ENCODE peak calls at places on chromosomes 1 and 21, in five cellular contexts. One of them, this sample, is unnamed.

GRCh38 chr1:199815947-199816346 is 211.6 kb upstream of the NR5A2 start:
- DNase-seq in activated CD8-positive, alpha-beta T cell treated with anti-CD3 and anti-CD28 coated beads, Interleukin-2, amount 10 ng/mL, durations not matched to agents 7 days and 5 days: no peak
- DNase-seq in amniotic stem cell: no peak
- DNase-seq in stimulated activated CD4-positive, alpha-beta T cell treated with anti-CD3 and anti-CD28 coated beads, Interleukin-1b, Interleukin-23, amount 100 ng/mL, for 48 hours: no peak
- DNase-seq in D341Med: no peak
- DNase-seq in this sample: no peak

GRCh38 chr1:87805661-87806376 is 477.1 kb downstream of the LMO4 start:
- DNase-seq in D341Med: no peak
- DNase-seq in activated CD8-positive, alpha-beta T cell treated with anti-CD3 and anti-CD28 coated beads, Interleukin-2, amount 10 ng/mL, durations not matched to agents 7 days and 5 days: no peak
- DNase-seq in amniotic stem cell: no peak
- DNase-seq in stimulated activated CD4-positive, alpha-beta T cell treated with anti-CD3 and anti-CD28 coated beads, Interleukin-1b, Interleukin-23, amount 100 ng/mL, for 48 hours: no peak
- DNase-seq in this sample: peak

GRCh38 chr1:96358057-96358456 is 363.5 kb upstream of the PTBP2 start:
- DNase-seq in stimulated activated CD4-positive, alpha-beta T cell treated with anti-CD3 and anti-CD28 coated beads, Interleukin-1b, Interleukin-23, amount 100 ng/mL, for 48 hours: no peak
- DNase-seq in activated CD8-positive, alpha-beta T cell treated with anti-CD3 and anti-CD28 coated beads, Interleukin-2, amount 10 ng/mL, durations not matched to agents 7 days and 5 days: no peak
- DNase-seq in D341Med: no peak
- DNase-seq in amniotic stem cell: no peak
- DNase-seq in this sample: no peak

GRCh38 chr1:15937706-15938168 is 38.2 kb downstream of the ZBTB17 start:
- DNase-seq in D341Med: peak
- DNase-seq in amniotic stem cell: no peak
- DNase-seq in stimulated activated CD4-positive, alpha-beta T cell treated with anti-CD3 and anti-CD28 coated beads, Interleukin-1b, Interleukin-23, amount 100 ng/mL, for 48 hours: no peak
- DNase-seq in activated CD8-positive, alpha-beta T cell treated with anti-CD3 and anti-CD28 coated beads, Interleukin-2, amount 10 ng/mL, durations not matched to agents 7 days and 5 days: no peak
- DNase-seq in this sample: peak

GRCh38 chr1:179099891-179100290 is 18.0 kb downstream of the TOR3A start:
- DNase-seq in amniotic stem cell: no peak
- DNase-seq in stimulated activated CD4-positive, alpha-beta T cell treated with anti-CD3 and anti-CD28 coated beads, Interleukin-1b, Interleukin-23, amount 100 ng/mL, for 48 hours: no peak
- DNase-seq in activated CD8-positive, alpha-beta T cell treated with anti-CD3 and anti-CD28 coated beads, Interleukin-2, amount 10 ng/mL, durations not matched to agents 7 days and 5 days: no peak
- DNase-seq in D341Med: no peak
- DNase-seq in this sample: no peak

GRCh38 chr1:175479521-175480342 is 263.7 kb downstream of the TNR start:
- DNase-seq in stimulated activated CD4-positive, alpha-beta T cell treated with anti-CD3 and anti-CD28 coated beads, Interleukin-1b, Interleukin-23, amount 100 ng/mL, for 48 hours: no peak
- DNase-seq in activated CD8-positive, alpha-beta T cell treated with anti-CD3 and anti-CD28 coated beads, Interleukin-2, amount 10 ng/mL, durations not matched to agents 7 days and 5 days: no peak
- DNase-seq in D341Med: no peak
- DNase-seq in amniotic stem cell: no peak
- DNase-seq in this sample: no peak

GRCh38 chr1:70899735-70900134 is 147.9 kb downstream of the PTGER3 start:
- DNase-seq in D341Med: no peak
- DNase-seq in amniotic stem cell: no peak
- DNase-seq in stimulated activated CD4-positive, alpha-beta T cell treated with anti-CD3 and anti-CD28 coated beads, Interleukin-1b, Interleukin-23, amount 100 ng/mL, for 48 hours: no peak
- DNase-seq in activated CD8-positive, alpha-beta T cell treated with anti-CD3 and anti-CD28 coated beads, Interleukin-2, amount 10 ng/mL, durations not matched to agents 7 days and 5 days: no peak
- DNase-seq in this sample: no peak

GRCh38 chr1:34758751-34759150 is 789 bp upstream of the GJB4 start:
- DNase-seq in activated CD8-positive, alpha-beta T cell treated with anti-CD3 and anti-CD28 coated beads, Interleukin-2, amount 10 ng/mL, durations not matched to agents 7 days and 5 days: no peak
- DNase-seq in D341Med: no peak
- DNase-seq in amniotic stem cell: no peak
- DNase-seq in stimulated activated CD4-positive, alpha-beta T cell treated with anti-CD3 and anti-CD28 coated beads, Interleukin-1b, Interleukin-23, amount 100 ng/mL, for 48 hours: no peak
- DNase-seq in this sample: no peak

GRCh38 chr1:191398551-191398950 is 759.7 kb upstream of the RGS18 start:
- DNase-seq in D341Med: no peak
- DNase-seq in stimulated activated CD4-positive, alpha-beta T cell treated with anti-CD3 and anti-CD28 coated beads, Interleukin-1b, Interleukin-23, amount 100 ng/mL, for 48 hours: no peak
- DNase-seq in activated CD8-positive, alpha-beta T cell treated with anti-CD3 and anti-CD28 coated beads, Interleukin-2, amount 10 ng/mL, durations not matched to agents 7 days and 5 days: no peak
- DNase-seq in amniotic stem cell: no peak
- DNase-seq in this sample: no peak

GRCh38 chr1:232271991-232272589 is 357.8 kb downstream of the SIPA1L2 start:
- DNase-seq in activated CD8-positive, alpha-beta T cell treated with anti-CD3 and anti-CD28 coated beads, Interleukin-2, amount 10 ng/mL, durations not matched to agents 7 days and 5 days: no peak
- DNase-seq in amniotic stem cell: no peak
- DNase-seq in D341Med: no peak
- DNase-seq in stimulated activated CD4-positive, alpha-beta T cell treated with anti-CD3 and anti-CD28 coated beads, Interleukin-1b, Interleukin-23, amount 100 ng/mL, for 48 hours: no peak
- DNase-seq in this sample: no peak

GRCh38 chr1:6917067-6917466 is 131.8 kb downstream of the CAMTA1 start:
- DNase-seq in activated CD8-positive, alpha-beta T cell treated with anti-CD3 and anti-CD28 coated beads, Interleukin-2, amount 10 ng/mL, durations not matched to agents 7 days and 5 days: peak
- DNase-seq in stimulated activated CD4-positive, alpha-beta T cell treated with anti-CD3 and anti-CD28 coated beads, Interleukin-1b, Interleukin-23, amount 100 ng/mL, for 48 hours: no peak
- DNase-seq in amniotic stem cell: no peak
- DNase-seq in D341Med: no peak
- DNase-seq in this sample: no peak

GRCh38 chr1:29896791-29897725 is 660.7 kb downstream of the PTPRU start:
- DNase-seq in stimulated activated CD4-positive, alpha-beta T cell treated with anti-CD3 and anti-CD28 coated beads, Interleukin-1b, Interleukin-23, amount 100 ng/mL, for 48 hours: no peak
- DNase-seq in amniotic stem cell: no peak
- DNase-seq in D341Med: no peak
- DNase-seq in activated CD8-positive, alpha-beta T cell treated with anti-CD3 and anti-CD28 coated beads, Interleukin-2, amount 10 ng/mL, durations not matched to agents 7 days and 5 days: no peak
- DNase-seq in this sample: no peak

GRCh38 chr1:160410412-160411005 is 10.1 kb downstream of the VANGL2 start:
- DNase-seq in stimulated activated CD4-positive, alpha-beta T cell treated with anti-CD3 and anti-CD28 coated beads, Interleukin-1b, Interleukin-23, amount 100 ng/mL, for 48 hours: no peak
- DNase-seq in amniotic stem cell: no peak
- DNase-seq in D341Med: peak
- DNase-seq in activated CD8-positive, alpha-beta T cell treated with anti-CD3 and anti-CD28 coated beads, Interleukin-2, amount 10 ng/mL, durations not matched to agents 7 days and 5 days: no peak
- DNase-seq in this sample: no peak

GRCh38 chr1:85330711-85331290 is 54.4 kb upstream of the BCL10 start:
- DNase-seq in activated CD8-positive, alpha-beta T cell treated with anti-CD3 and anti-CD28 coated beads, Interleukin-2, amount 10 ng/mL, durations not matched to agents 7 days and 5 days: no peak
- DNase-seq in stimulated activated CD4-positive, alpha-beta T cell treated with anti-CD3 and anti-CD28 coated beads, Interleukin-1b, Interleukin-23, amount 100 ng/mL, for 48 hours: no peak
- DNase-seq in amniotic stem cell: peak
- DNase-seq in D341Med: no peak
- DNase-seq in this sample: peak

GRCh38 chr1:28926629-28927441 is 12.5 kb downstream of the EPB41 start:
- DNase-seq in stimulated activated CD4-positive, alpha-beta T cell treated with anti-CD3 and anti-CD28 coated beads, Interleukin-1b, Interleukin-23, amount 100 ng/mL, for 48 hours: no peak
- DNase-seq in D341Med: no peak
- DNase-seq in activated CD8-positive, alpha-beta T cell treated with anti-CD3 and anti-CD28 coated beads, Interleukin-2, amount 10 ng/mL, durations not matched to agents 7 days and 5 days: peak
- DNase-seq in amniotic stem cell: no peak
- DNase-seq in this sample: peak

GRCh38 chr21:21971384-21971783 is 973.2 kb downstream of the NCAM2 start:
- DNase-seq in stimulated activated CD4-positive, alpha-beta T cell treated with anti-CD3 and anti-CD28 coated beads, Interleukin-1b, Interleukin-23, amount 100 ng/mL, for 48 hours: no peak
- DNase-seq in D341Med: no peak
- DNase-seq in amniotic stem cell: no peak
- DNase-seq in activated CD8-positive, alpha-beta T cell treated with anti-CD3 and anti-CD28 coated beads, Interleukin-2, amount 10 ng/mL, durations not matched to agents 7 days and 5 days: no peak
- DNase-seq in this sample: no peak

GRCh38 chr21:42733874-42734273 is 80.5 kb downstream of the PDE9A start:
- DNase-seq in D341Med: no peak
- DNase-seq in stimulated activated CD4-positive, alpha-beta T cell treated with anti-CD3 and anti-CD28 coated beads, Interleukin-1b, Interleukin-23, amount 100 ng/mL, for 48 hours: no peak
- DNase-seq in activated CD8-positive, alpha-beta T cell treated with anti-CD3 and anti-CD28 coated beads, Interleukin-2, amount 10 ng/mL, durations not matched to agents 7 days and 5 days: no peak
- DNase-seq in amniotic stem cell: no peak
- DNase-seq in this sample: no peak

GRCh38 chr1:42155362-42155761 is 2.2 kb downstream of the GUCA2B start:
- DNase-seq in D341Med: no peak
- DNase-seq in amniotic stem cell: no peak
- DNase-seq in activated CD8-positive, alpha-beta T cell treated with anti-CD3 and anti-CD28 coated beads, Interleukin-2, amount 10 ng/mL, durations not matched to agents 7 days and 5 days: no peak
- DNase-seq in stimulated activated CD4-positive, alpha-beta T cell treated with anti-CD3 and anti-CD28 coated beads, Interleukin-1b, Interleukin-23, amount 100 ng/mL, for 48 hours: no peak
- DNase-seq in this sample: no peak

GRCh38 chr21:31993826-31994791 is 121.3 kb downstream of the HUNK start:
- DNase-seq in amniotic stem cell: no peak
- DNase-seq in D341Med: no peak
- DNase-seq in stimulated activated CD4-positive, alpha-beta T cell treated with anti-CD3 and anti-CD28 coated beads, Interleukin-1b, Interleukin-23, amount 100 ng/mL, for 48 hours: no peak
- DNase-seq in activated CD8-positive, alpha-beta T cell treated with anti-CD3 and anti-CD28 coated beads, Interleukin-2, amount 10 ng/mL, durations not matched to agents 7 days and 5 days: no peak
- DNase-seq in this sample: no peak

GRCh38 chr1:44251486-44251885 is 38.2 kb downstream of the DMAP1 start:
- DNase-seq in stimulated activated CD4-positive, alpha-beta T cell treated with anti-CD3 and anti-CD28 coated beads, Interleukin-1b, Interleukin-23, amount 100 ng/mL, for 48 hours: no peak
- DNase-seq in amniotic stem cell: no peak
- DNase-seq in activated CD8-positive, alpha-beta T cell treated with anti-CD3 and anti-CD28 coated beads, Interleukin-2, amount 10 ng/mL, durations not matched to agents 7 days and 5 days: no peak
- DNase-seq in D341Med: no peak
- DNase-seq in this sample: no peak

GRCh38 chr1:59691261-59691660 is 123.5 kb upstream of the HOOK1 start:
- DNase-seq in stimulated activated CD4-positive, alpha-beta T cell treated with anti-CD3 and anti-CD28 coated beads, Interleukin-1b, Interleukin-23, amount 100 ng/mL, for 48 hours: no peak
- DNase-seq in D341Med: no peak
- DNase-seq in amniotic stem cell: no peak
- DNase-seq in activated CD8-positive, alpha-beta T cell treated with anti-CD3 and anti-CD28 coated beads, Interleukin-2, amount 10 ng/mL, durations not matched to agents 7 days and 5 days: no peak
- DNase-seq in this sample: no peak

GRCh38 chr1:91997607-91998195 is 32.1 kb upstream of the EPHX4 start:
- DNase-seq in D341Med: peak
- DNase-seq in stimulated activated CD4-positive, alpha-beta T cell treated with anti-CD3 and anti-CD28 coated beads, Interleukin-1b, Interleukin-23, amount 100 ng/mL, for 48 hours: peak
- DNase-seq in amniotic stem cell: peak
- DNase-seq in activated CD8-positive, alpha-beta T cell treated with anti-CD3 and anti-CD28 coated beads, Interleukin-2, amount 10 ng/mL, durations not matched to agents 7 days and 5 days: peak
- DNase-seq in this sample: peak

GRCh38 chr1:9687120-9687875 is 35.8 kb downstream of the PIK3CD start:
- DNase-seq in D341Med: peak
- DNase-seq in stimulated activated CD4-positive, alpha-beta T cell treated with anti-CD3 and anti-CD28 coated beads, Interleukin-1b, Interleukin-23, amount 100 ng/mL, for 48 hours: peak
- DNase-seq in activated CD8-positive, alpha-beta T cell treated with anti-CD3 and anti-CD28 coated beads, Interleukin-2, amount 10 ng/mL, durations not matched to agents 7 days and 5 days: peak
- DNase-seq in amniotic stem cell: peak
- DNase-seq in this sample: peak

GRCh38 chr1:27341525-27342252 is at the start of gene SYTL1:
- DNase-seq in stimulated activated CD4-positive, alpha-beta T cell treated with anti-CD3 and anti-CD28 coated beads, Interleukin-1b, Interleukin-23, amount 100 ng/mL, for 48 hours: peak
- DNase-seq in activated CD8-positive, alpha-beta T cell treated with anti-CD3 and anti-CD28 coated beads, Interleukin-2, amount 10 ng/mL, durations not matched to agents 7 days and 5 days: peak
- DNase-seq in D341Med: peak
- DNase-seq in amniotic stem cell: peak
- DNase-seq in this sample: peak

GRCh38 chr1:166170726-166171125 is 3.9 kb upstream of the FAM78B start:
- DNase-seq in activated CD8-positive, alpha-beta T cell treated with anti-CD3 and anti-CD28 coated beads, Interleukin-2, amount 10 ng/mL, durations not matched to agents 7 days and 5 days: no peak
- DNase-seq in stimulated activated CD4-positive, alpha-beta T cell treated with anti-CD3 and anti-CD28 coated beads, Interleukin-1b, Interleukin-23, amount 100 ng/mL, for 48 hours: no peak
- DNase-seq in amniotic stem cell: no peak
- DNase-seq in D341Med: no peak
- DNase-seq in this sample: no peak

GRCh38 chr1:113191579-113192076 is 118.6 kb downstream of the LRIG2 start:
- DNase-seq in activated CD8-positive, alpha-beta T cell treated with anti-CD3 and anti-CD28 coated beads, Interleukin-2, amount 10 ng/mL, durations not matched to agents 7 days and 5 days: no peak
- DNase-seq in amniotic stem cell: no peak
- DNase-seq in stimulated activated CD4-positive, alpha-beta T cell treated with anti-CD3 and anti-CD28 coated beads, Interleukin-1b, Interleukin-23, amount 100 ng/mL, for 48 hours: no peak
- DNase-seq in D341Med: no peak
- DNase-seq in this sample: peak

GRCh38 chr1:240245629-240246020 is 153.9 kb downstream of the FMN2 start:
- DNase-seq in amniotic stem cell: no peak
- DNase-seq in activated CD8-positive, alpha-beta T cell treated with anti-CD3 and anti-CD28 coated beads, Interleukin-2, amount 10 ng/mL, durations not matched to agents 7 days and 5 days: no peak
- DNase-seq in stimulated activated CD4-positive, alpha-beta T cell treated with anti-CD3 and anti-CD28 coated beads, Interleukin-1b, Interleukin-23, amount 100 ng/mL, for 48 hours: no peak
- DNase-seq in D341Med: no peak
- DNase-seq in this sample: no peak

GRCh38 chr21:43609501-43610340 is 49.6 kb downstream of the HSF2BP start:
- DNase-seq in stimulated activated CD4-positive, alpha-beta T cell treated with anti-CD3 and anti-CD28 coated beads, Interleukin-1b, Interleukin-23, amount 100 ng/mL, for 48 hours: no peak
- DNase-seq in D341Med: peak
- DNase-seq in activated CD8-positive, alpha-beta T cell treated with anti-CD3 and anti-CD28 coated beads, Interleukin-2, amount 10 ng/mL, durations not matched to agents 7 days and 5 days: no peak
- DNase-seq in amniotic stem cell: no peak
- DNase-seq in this sample: peak

GRCh38 chr1:40315795-40316594 is 1.1 kb downstream of the COL9A2 start:
- DNase-seq in amniotic stem cell: no peak
- DNase-seq in D341Med: no peak
- DNase-seq in activated CD8-positive, alpha-beta T cell treated with anti-CD3 and anti-CD28 coated beads, Interleukin-2, amount 10 ng/mL, durations not matched to agents 7 days and 5 days: peak
- DNase-seq in stimulated activated CD4-positive, alpha-beta T cell treated with anti-CD3 and anti-CD28 coated beads, Interleukin-1b, Interleukin-23, amount 100 ng/mL, for 48 hours: no peak
- DNase-seq in this sample: no peak

GRCh38 chr1:205442051-205442721 is 13.7 kb downstream of the BLACAT1 start:
- DNase-seq in activated CD8-positive, alpha-beta T cell treated with anti-CD3 and anti-CD28 coated beads, Interleukin-2, amount 10 ng/mL, durations not matched to agents 7 days and 5 days: no peak
- DNase-seq in stimulated activated CD4-positive, alpha-beta T cell treated with anti-CD3 and anti-CD28 coated beads, Interleukin-1b, Interleukin-23, amount 100 ng/mL, for 48 hours: no peak
- DNase-seq in amniotic stem cell: no peak
- DNase-seq in D341Med: no peak
- DNase-seq in this sample: no peak

GRCh38 chr1:201748331-201748730 is 80.6 kb upstream of the IPO9 start:
- DNase-seq in D341Med: no peak
- DNase-seq in stimulated activated CD4-positive, alpha-beta T cell treated with anti-CD3 and anti-CD28 coated beads, Interleukin-1b, Interleukin-23, amount 100 ng/mL, for 48 hours: no peak
- DNase-seq in amniotic stem cell: peak
- DNase-seq in activated CD8-positive, alpha-beta T cell treated with anti-CD3 and anti-CD28 coated beads, Interleukin-2, amount 10 ng/mL, durations not matched to agents 7 days and 5 days: no peak
- DNase-seq in this sample: peak

GRCh38 chr1:52913014-52913413 is 8.5 kb downstream of the ECHDC2 start:
- DNase-seq in stimulated activated CD4-positive, alpha-beta T cell treated with anti-CD3 and anti-CD28 coated beads, Interleukin-1b, Interleukin-23, amount 100 ng/mL, for 48 hours: no peak
- DNase-seq in D341Med: no peak
- DNase-seq in activated CD8-positive, alpha-beta T cell treated with anti-CD3 and anti-CD28 coated beads, Interleukin-2, amount 10 ng/mL, durations not matched to agents 7 days and 5 days: no peak
- DNase-seq in amniotic stem cell: no peak
- DNase-seq in this sample: no peak

GRCh38 chr1:155004352-155005075 is 1.9 kb downstream of the ZBTB7B start:
- DNase-seq in activated CD8-positive, alpha-beta T cell treated with anti-CD3 and anti-CD28 coated beads, Interleukin-2, amount 10 ng/mL, durations not matched to agents 7 days and 5 days: no peak
- DNase-seq in stimulated activated CD4-positive, alpha-beta T cell treated with anti-CD3 and anti-CD28 coated beads, Interleukin-1b, Interleukin-23, amount 100 ng/mL, for 48 hours: no peak
- DNase-seq in amniotic stem cell: no peak
- DNase-seq in D341Med: no peak
- DNase-seq in this sample: no peak

GRCh38 chr1:35287807-35288640 is 19.5 kb downstream of the ZMYM4 start:
- DNase-seq in activated CD8-positive, alpha-beta T cell treated with anti-CD3 and anti-CD28 coated beads, Interleukin-2, amount 10 ng/mL, durations not matched to agents 7 days and 5 days: no peak
- DNase-seq in amniotic stem cell: peak
- DNase-seq in stimulated activated CD4-positive, alpha-beta T cell treated with anti-CD3 and anti-CD28 coated beads, Interleukin-1b, Interleukin-23, amount 100 ng/mL, for 48 hours: no peak
- DNase-seq in D341Med: no peak
- DNase-seq in this sample: peak

GRCh38 chr1:7831458-7831857 is 21.4 kb downstream of the UTS2 start:
- DNase-seq in activated CD8-positive, alpha-beta T cell treated with anti-CD3 and anti-CD28 coated beads, Interleukin-2, amount 10 ng/mL, durations not matched to agents 7 days and 5 days: no peak
- DNase-seq in stimulated activated CD4-positive, alpha-beta T cell treated with anti-CD3 and anti-CD28 coated beads, Interleukin-1b, Interleukin-23, amount 100 ng/mL, for 48 hours: no peak
- DNase-seq in D341Med: no peak
- DNase-seq in amniotic stem cell: no peak
- DNase-seq in this sample: no peak

GRCh38 chr1:12006167-12006921 is 13.0 kb upstream of the MIIP start:
- DNase-seq in stimulated activated CD4-positive, alpha-beta T cell treated with anti-CD3 and anti-CD28 coated beads, Interleukin-1b, Interleukin-23, amount 100 ng/mL, for 48 hours: no peak
- DNase-seq in activated CD8-positive, alpha-beta T cell treated with anti-CD3 and anti-CD28 coated beads, Interleukin-2, amount 10 ng/mL, durations not matched to agents 7 days and 5 days: no peak
- DNase-seq in amniotic stem cell: no peak
- DNase-seq in D341Med: no peak
- DNase-seq in this sample: no peak

GRCh38 chr1:169676001-169676400 is 35.4 kb downstream of the SELL start:
- DNase-seq in stimulated activated CD4-positive, alpha-beta T cell treated with anti-CD3 and anti-CD28 coated beads, Interleukin-1b, Interleukin-23, amount 100 ng/mL, for 48 hours: no peak
- DNase-seq in D341Med: no peak
- DNase-seq in amniotic stem cell: no peak
- DNase-seq in activated CD8-positive, alpha-beta T cell treated with anti-CD3 and anti-CD28 coated beads, Interleukin-2, amount 10 ng/mL, durations not matched to agents 7 days and 5 days: no peak
- DNase-seq in this sample: no peak

GRCh38 chr1:52751589-52752306 is 25.5 kb downstream of the ZYG11B start:
- DNase-seq in stimulated activated CD4-positive, alpha-beta T cell treated with anti-CD3 and anti-CD28 coated beads, Interleukin-1b, Interleukin-23, amount 100 ng/mL, for 48 hours: no peak
- DNase-seq in activated CD8-positive, alpha-beta T cell treated with anti-CD3 and anti-CD28 coated beads, Interleukin-2, amount 10 ng/mL, durations not matched to agents 7 days and 5 days: no peak
- DNase-seq in amniotic stem cell: no peak
- DNase-seq in D341Med: no peak
- DNase-seq in this sample: peak

GRCh38 chr1:30409476-30410152 is 313.8 kb downstream of the MATN1 start:
- DNase-seq in stimulated activated CD4-positive, alpha-beta T cell treated with anti-CD3 and anti-CD28 coated beads, Interleukin-1b, Interleukin-23, amount 100 ng/mL, for 48 hours: no peak
- DNase-seq in amniotic stem cell: no peak
- DNase-seq in activated CD8-positive, alpha-beta T cell treated with anti-CD3 and anti-CD28 coated beads, Interleukin-2, amount 10 ng/mL, durations not matched to agents 7 days and 5 days: peak
- DNase-seq in D341Med: peak
- DNase-seq in this sample: peak